ENCODE peak calls at places on chromosomes 4 and X, in five cellular contexts. One of them, this sample, is unnamed.

GRCh38 chrX:1794586-1794985 is 179.7 kb downstream of the ASMT start:
- DNase-seq in H9: no peak
- DNase-seq in H1: no peak
- DNase-seq in neuronal stem cell: no peak
- DNase-seq in trophoblast cell: no peak
- DNase-seq in this sample: no peak

GRCh38 chr4:87353592-87353991 is 30.9 kb upstream of the HSD17B13 start:
- DNase-seq in trophoblast cell: peak; percentile 43
- DNase-seq in H9: peak; percentile 34
- DNase-seq in H1: peak; percentile 68
- DNase-seq in neuronal stem cell: peak; percentile 24
- DNase-seq in this sample: peak; percentile 62

GRCh38 chrX:101803451-101803850 is 128.4 kb downstream of the ZMAT1 start:
- DNase-seq in neuronal stem cell: no peak
- DNase-seq in H1: no peak
- DNase-seq in H9: no peak
- DNase-seq in trophoblast cell: peak; percentile 3
- DNase-seq in this sample: peak; percentile 14

GRCh38 chrX:152847281-152847680 is 16.4 kb downstream of the NSDHL start:
- DNase-seq in trophoblast cell: no peak
- DNase-seq in H1: no peak
- DNase-seq in H9: no peak
- DNase-seq in neuronal stem cell: no peak
- DNase-seq in this sample: no peak

GRCh38 chr4:188665466-188665865 is 526.2 kb downstream of the TRIML1 start:
- DNase-seq in trophoblast cell: no peak
- DNase-seq in H1: no peak
- DNase-seq in H9: no peak
- DNase-seq in neuronal stem cell: no peak
- DNase-seq in this sample: no peak

GRCh38 chrX:9197231-9197630 is 163.3 kb upstream of the FAM9B start:
- DNase-seq in H1: no peak
- DNase-seq in trophoblast cell: no peak
- DNase-seq in neuronal stem cell: no peak
- DNase-seq in H9: no peak
- DNase-seq in this sample: no peak

GRCh38 chrX:40152173-40152705 is 54.5 kb upstream of the BCOR start:
- DNase-seq in trophoblast cell: no peak
- DNase-seq in H1: peak; percentile 54
- DNase-seq in neuronal stem cell: no peak
- DNase-seq in H9: peak; percentile 65
- DNase-seq in this sample: peak; percentile 49

GRCh38 chrX:131633285-131633917 is 89.5 kb downstream of the OR13H1 start:
- DNase-seq in H1: peak; percentile 53
- DNase-seq in neuronal stem cell: peak; percentile 46
- DNase-seq in trophoblast cell: peak; percentile 37
- DNase-seq in H9: peak; percentile 60
- DNase-seq in this sample: peak; percentile 51

GRCh38 chrX:110415440-110416167 is 57.0 kb downstream of the RTL9 start:
- DNase-seq in H9: no peak
- DNase-seq in neuronal stem cell: no peak
- DNase-seq in H1: no peak
- DNase-seq in trophoblast cell: no peak
- DNase-seq in this sample: no peak

GRCh38 chrX:66632986-66633385 is 5.9 kb downstream of the EDA2R start:
- DNase-seq in H9: no peak
- DNase-seq in neuronal stem cell: no peak
- DNase-seq in trophoblast cell: no peak
- DNase-seq in H1: no peak
- DNase-seq in this sample: no peak

GRCh38 chr4:10015140-10015753 is 6.0 kb downstream of the SLC2A9 start:
- DNase-seq in H1: peak; percentile 74
- DNase-seq in trophoblast cell: no peak
- DNase-seq in neuronal stem cell: peak; percentile 41
- DNase-seq in H9: peak; percentile 79
- DNase-seq in this sample: no peak

GRCh38 chrX:46840946-46841740 is 4.3 kb downstream of the RP2 start:
- DNase-seq in neuronal stem cell: no peak
- DNase-seq in H1: no peak
- DNase-seq in H9: no peak
- DNase-seq in trophoblast cell: no peak
- DNase-seq in this sample: no peak

GRCh38 chrX:18415386-18415785 is 10.0 kb upstream of the CDKL5 start:
- DNase-seq in neuronal stem cell: no peak
- DNase-seq in trophoblast cell: no peak
- DNase-seq in H1: no peak
- DNase-seq in H9: no peak
- DNase-seq in this sample: peak; percentile 26

GRCh38 chr4:73867783-73868182 is 1.4 kb upstream of the CXCL1 start:
- DNase-seq in H9: peak; percentile 37
- DNase-seq in trophoblast cell: no peak
- DNase-seq in neuronal stem cell: no peak
- DNase-seq in H1: no peak
- DNase-seq in this sample: peak; percentile 31

GRCh38 chr4:167903291-167903721 is 189.0 kb upstream of the ANXA10 start:
- DNase-seq in trophoblast cell: no peak
- DNase-seq in neuronal stem cell: no peak
- DNase-seq in H1: no peak
- DNase-seq in H9: no peak
- DNase-seq in this sample: peak; percentile 27

GRCh38 chr4:180058731-180059215 is 2184.4 kb upstream of the TENM3 start:
- DNase-seq in H1: peak; percentile 81
- DNase-seq in H9: peak; percentile 78
- DNase-seq in trophoblast cell: no peak
- DNase-seq in neuronal stem cell: peak; percentile 61
- DNase-seq in this sample: peak; percentile 67

GRCh38 chr4:152117501-152117900 is 356.7 kb upstream of the GATB start:
- DNase-seq in trophoblast cell: no peak
- DNase-seq in H1: no peak
- DNase-seq in H9: no peak
- DNase-seq in neuronal stem cell: no peak
- DNase-seq in this sample: no peak

GRCh38 chr4:69875576-69875975 is 15.6 kb upstream of the SULT1E1 start:
- DNase-seq in neuronal stem cell: no peak
- DNase-seq in H1: no peak
- DNase-seq in trophoblast cell: no peak
- DNase-seq in H9: no peak
- DNase-seq in this sample: no peak

GRCh38 chrX:45070116-45071007 is 130.3 kb downstream of the DIPK2B start:
- DNase-seq in H1: no peak
- DNase-seq in trophoblast cell: no peak
- DNase-seq in H9: no peak
- DNase-seq in neuronal stem cell: no peak
- DNase-seq in this sample: peak; percentile 42

GRCh38 chrX:15056044-15056443 is 182.8 kb downstream of the MOSPD2 start:
- DNase-seq in H9: no peak
- DNase-seq in neuronal stem cell: no peak
- DNase-seq in H1: no peak
- DNase-seq in trophoblast cell: no peak
- DNase-seq in this sample: no peak

GRCh38 chrX:139290310-139290709 is 240.2 kb upstream of the F9 start:
- DNase-seq in H1: no peak
- DNase-seq in H9: no peak
- DNase-seq in trophoblast cell: no peak
- DNase-seq in neuronal stem cell: no peak
- DNase-seq in this sample: no peak

GRCh38 chr4:184396001-184396400 is 78.3 kb downstream of the IRF2 start:
- DNase-seq in neuronal stem cell: no peak
- DNase-seq in H9: no peak
- DNase-seq in H1: no peak
- DNase-seq in trophoblast cell: no peak
- DNase-seq in this sample: peak; percentile 64

GRCh38 chrX:68989865-68990606 is 161.2 kb downstream of the EFNB1 start:
- DNase-seq in H9: peak; percentile 83
- DNase-seq in neuronal stem cell: peak; percentile 12
- DNase-seq in H1: peak; percentile 58
- DNase-seq in trophoblast cell: peak; percentile 51
- DNase-seq in this sample: peak; percentile 79

GRCh38 chr4:7539659-7540058 is 104.9 kb upstream of the PSAPL1 start:
- DNase-seq in H9: peak; percentile 82
- DNase-seq in neuronal stem cell: no peak
- DNase-seq in trophoblast cell: no peak
- DNase-seq in H1: no peak
- DNase-seq in this sample: no peak

GRCh38 chr4:72394264-72394663 is 174.8 kb downstream of the ADAMTS3 start:
- DNase-seq in H9: no peak
- DNase-seq in neuronal stem cell: no peak
- DNase-seq in H1: no peak
- DNase-seq in trophoblast cell: no peak
- DNase-seq in this sample: peak; percentile 49

GRCh38 chr4:68373513-68373912 is 23.6 kb upstream of the YTHDC1 start:
- DNase-seq in H1: peak; percentile 73
- DNase-seq in neuronal stem cell: peak; percentile 55
- DNase-seq in trophoblast cell: peak; percentile 26
- DNase-seq in H9: peak; percentile 93
- DNase-seq in this sample: no peak

GRCh38 chr4:74933562-74934015 is 673 bp downstream of the PARM1 start:
- DNase-seq in H1: no peak
- DNase-seq in H9: peak; percentile 43
- DNase-seq in trophoblast cell: no peak
- DNase-seq in neuronal stem cell: no peak
- DNase-seq in this sample: peak; percentile 47

GRCh38 chr4:6898763-6899162 is 10.9 kb upstream of the TBC1D14 start:
- DNase-seq in H9: no peak
- DNase-seq in neuronal stem cell: no peak
- DNase-seq in trophoblast cell: no peak
- DNase-seq in H1: no peak
- DNase-seq in this sample: peak; percentile 71

GRCh38 chrX:2710496-2710895 is 19.4 kb downstream of the CD99 start:
- DNase-seq in H9: no peak
- DNase-seq in trophoblast cell: peak; percentile 78
- DNase-seq in neuronal stem cell: no peak
- DNase-seq in H1: no peak
- DNase-seq in this sample: no peak

GRCh38 chrX:118205996-118206395 is 89.4 kb upstream of the KLHL13 start:
- DNase-seq in trophoblast cell: no peak
- DNase-seq in neuronal stem cell: no peak
- DNase-seq in H1: no peak
- DNase-seq in H9: no peak
- DNase-seq in this sample: no peak

GRCh38 chr4:150126880-150127236 is 48.6 kb downstream of the DCLK2 start:
- DNase-seq in neuronal stem cell: no peak
- DNase-seq in H1: no peak
- DNase-seq in trophoblast cell: no peak
- DNase-seq in H9: no peak
- DNase-seq in this sample: peak; percentile 46

GRCh38 chr4:185597532-185598188 is 62.4 kb upstream of the PDLIM3 start:
- DNase-seq in H9: peak; percentile 73
- DNase-seq in trophoblast cell: peak; percentile 59
- DNase-seq in neuronal stem cell: peak; percentile 67
- DNase-seq in H1: peak; percentile 81
- DNase-seq in this sample: peak; percentile 84

GRCh38 chr4:61395754-61396153 is 195.6 kb downstream of the ADGRL3 start:
- DNase-seq in H1: no peak
- DNase-seq in H9: no peak
- DNase-seq in neuronal stem cell: no peak
- DNase-seq in trophoblast cell: no peak
- DNase-seq in this sample: no peak
- H2BK12ac ChIP-seq in H1: no peak overlapping the region
- H2BK12ac ChIP-seq in H9: no peak overlapping the region
- H2BK12ac ChIP-seq in neuronal stem cell: no peak overlapping the region
- H2BK12ac ChIP-seq in trophoblast cell: no peak overlapping the region
- H2BK12ac ChIP-seq in this sample: no peak overlapping the region

DNA sequence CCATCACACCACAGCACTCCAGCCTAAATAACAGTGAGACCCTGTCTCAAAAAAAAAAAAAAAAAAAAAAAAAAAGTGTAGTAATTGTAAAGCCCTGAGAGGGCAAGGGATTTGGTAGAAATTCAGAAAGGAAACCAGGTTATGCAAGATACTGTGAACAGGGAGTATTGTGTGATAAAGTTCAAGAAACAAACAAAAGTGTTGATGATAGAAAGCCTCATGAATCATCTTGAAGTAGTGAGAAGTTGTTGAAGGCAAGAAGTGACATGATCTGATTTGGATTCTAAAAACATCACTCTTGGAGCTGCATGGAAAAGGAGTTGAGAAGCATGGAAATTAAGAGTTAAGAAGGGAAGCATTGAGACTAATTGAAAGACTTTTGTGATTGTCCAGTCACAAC is 102.2 kb downstream of the RAP1GDS1 start:
- DNase-seq in trophoblast cell: no peak
- DNase-seq in neuronal stem cell: no peak
- DNase-seq in H9: no peak
- DNase-seq in H1: no peak
- DNase-seq in this sample: no peak
- H3K4me2 ChIP-seq in trophoblast cell: no peak overlapping the region
- H3K4me2 ChIP-seq in neuronal stem cell: no peak overlapping the region
- H3K4me2 ChIP-seq in H9: no peak overlapping the region
- H3K4me2 ChIP-seq in H1: no peak overlapping the region
- H3K4me2 ChIP-seq in this sample: no peak overlapping the region

GRCh38 chrX:65595460-65595876 is 60.9 kb upstream of the LAS1L start:
- DNase-seq in H1: peak; percentile 92
- DNase-seq in H9: peak; percentile 90
- DNase-seq in neuronal stem cell: peak; percentile 78
- DNase-seq in trophoblast cell: peak; percentile 81
- DNase-seq in this sample: peak; percentile 91
- H3K4ac ChIP-seq in H1: no peak overlapping the region
- H3K4ac ChIP-seq in H9: no peak overlapping the region
- H3K4ac ChIP-seq in neuronal stem cell: no peak overlapping the region
- H3K4ac ChIP-seq in trophoblast cell: no peak overlapping the region
- H3K4ac ChIP-seq in this sample: no peak overlapping the region

DNA sequence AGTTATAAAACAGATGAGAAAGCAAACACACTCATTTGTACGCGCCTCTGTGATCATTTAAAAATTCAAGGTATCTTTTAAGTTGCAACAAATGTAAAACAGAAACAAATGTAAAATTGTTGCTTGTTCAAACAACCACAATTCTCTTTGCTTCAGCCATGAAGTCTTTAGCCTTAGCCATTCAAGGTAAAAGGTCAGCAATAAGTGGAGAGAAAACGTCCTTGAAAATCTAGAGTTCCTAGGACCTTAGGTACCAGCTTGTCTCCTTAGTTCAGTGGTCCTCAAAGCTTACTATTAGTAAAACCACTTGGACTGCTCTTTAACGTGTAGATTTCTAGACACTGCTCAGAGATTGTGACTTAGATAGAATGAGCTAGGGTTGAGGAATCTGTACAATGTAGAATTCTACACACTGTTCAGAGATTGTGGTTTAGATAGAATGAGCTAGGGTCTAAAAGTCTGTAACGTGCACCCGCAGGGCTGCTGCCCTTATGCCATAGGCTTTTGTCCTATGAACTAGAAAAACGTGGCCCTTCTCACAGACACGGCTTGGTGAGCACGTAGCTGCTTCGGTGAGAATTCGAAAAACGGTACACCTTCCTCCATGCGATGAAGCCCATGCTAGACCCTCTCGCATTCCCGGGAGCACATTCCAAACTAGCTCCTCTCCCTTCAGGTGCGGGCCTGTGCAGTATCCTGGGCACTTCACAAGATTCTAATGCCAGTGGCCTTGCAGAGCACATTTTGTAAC is 1.7 kb downstream of the PLAC8 start:
- DNase-seq in H1: no peak
- DNase-seq in trophoblast cell: peak; percentile 97
- DNase-seq in H9: no peak
- DNase-seq in neuronal stem cell: no peak
- DNase-seq in this sample: peak; percentile 71
- H2BK12ac ChIP-seq in H1: peak overlapping the region; percentile 55
- H2BK12ac ChIP-seq in trophoblast cell: peak overlapping the region; percentile 97
- H2BK12ac ChIP-seq in H9: no peak overlapping the region
- H2BK12ac ChIP-seq in neuronal stem cell: no peak overlapping the region
- H2BK12ac ChIP-seq in this sample: peak overlapping the region; percentile 59